ENCODE peak calls at places on chromosome 11, in eight cellular contexts. W is neural progenitor cell, P is upper lobe of left lung, Y is IMR-90, M is uterus, R is thoracic aorta, B is GM23338, Z is left ventricle myocardium inferior. L is an unnamed sample. For H3K4me1, the result is how much of the 10 kb centered on the place peaks cover.

GRCh38 chr11:115665345-115665901 is 161.2 kb upstream of the CADM1 start:
- DNase-seq in W (peak), P (no peak), Y (no peak), M (no peak), R (no peak), B (no peak), Z (no peak), L (no peak)

GRCh38 chr11:112834277-112834755 is 126.9 kb upstream of the NCAM1 start:
- DNase-seq in W (no peak), P (no peak), Y (no peak), M (no peak), R (no peak), B (no peak), Z (peak), L (no peak)

GRCh38 chr11:36360318-36360717 is 64.2 kb downstream of the PRR5L start:
- DNase-seq in W (no peak), P (no peak), Y (no peak), M (no peak), R (no peak), B (no peak), Z (no peak), L (no peak)

GRCh38 chr11:112024778-112025678 is at the start of gene DLAT:
- DNase-seq in W (peak), P (peak), Y (peak), M (peak), R (peak), B (peak), Z (peak), L (peak)

GRCh38 chr11:61429346-61429690 is 457 bp downstream of the CPSF7 start:
- DNase-seq in W (peak), P (peak), Y (peak), M (peak), R (no peak), B (peak), Z (peak), L (no peak)

GRCh38 chr11:95545116-95545875 is 244.3 kb downstream of the FAM76B start:
- DNase-seq in W (no peak), P (no peak), Y (no peak), M (no peak), R (no peak), B (peak), Z (no peak), L (no peak)

GRCh38 chr11:115676768-115677167 is 172.6 kb upstream of the CADM1 start:
- DNase-seq in W (no peak), P (no peak), Y (peak), M (no peak), R (no peak), B (no peak), Z (no peak), L (no peak)

GRCh38 chr11:29432719-29433325 is 584.0 kb downstream of the KCNA4 start:
- DNase-seq in W (peak), P (no peak), Y (peak), M (no peak), R (no peak), B (peak), Z (no peak), L (no peak)

GRCh38 chr11:103546236-103546635 is 437.0 kb downstream of the DYNC2H1 start:
- DNase-seq in W (no peak), P (no peak), Y (peak), M (no peak), R (no peak), B (no peak), Z (no peak), L (no peak)

GRCh38 chr11:13831707-13832106 is 130.8 kb upstream of the SPON1 start:
- DNase-seq in W (no peak), P (no peak), Y (no peak), M (no peak), R (no peak), B (no peak), Z (no peak), L (no peak)

GRCh38 chr11:112877561-112877960 is 83.7 kb upstream of the NCAM1 start:
- DNase-seq in W (peak), P (no peak), Y (no peak), M (no peak), R (no peak), B (peak), Z (no peak), L (no peak)

GRCh38 chr11:17036666-17037658 is 22.7 kb upstream of the PLEKHA7 start:
- DNase-seq in W (peak), P (no peak), Y (no peak), M (no peak), R (no peak), B (peak), Z (no peak), L (no peak)

GRCh38 chr11:84923489-84923888 is 703.7 kb downstream of the DLG2 start:
- DNase-seq in W (no peak), P (no peak), Y (no peak), M (no peak), R (no peak), B (no peak), Z (no peak), L (no peak)

GRCh38 chr11:2915473-2915872 is 13.7 kb downstream of the PHLDA2 start:
- DNase-seq in W (no peak), P (no peak), Y (no peak), M (no peak), R (no peak), B (no peak), Z (no peak), L (no peak)

GRCh38 chr11:17498058-17498457 is 21.4 kb upstream of the ABCC8 start:
- DNase-seq in W (no peak), P (peak), Y (no peak), M (no peak), R (no peak), B (peak), Z (no peak), L (no peak)

GRCh38 chr11:93005239-93005638 is 35.8 kb downstream of the MTNR1B start:
- DNase-seq in W (no peak), P (no peak), Y (peak), M (no peak), R (no peak), B (no peak), Z (no peak), L (no peak)

GRCh38 chr11:20087118-20087521 is 73.2 kb downstream of the DBX1 start:
- DNase-seq in W (no peak), P (no peak), Y (peak), M (no peak), R (no peak), B (no peak), Z (no peak), L (no peak)

GRCh38 chr11:26286472-26287066 is 45.4 kb upstream of the ANO3 start:
- DNase-seq in W (peak), P (no peak), Y (peak), M (no peak), R (no peak), B (peak), Z (no peak), L (no peak)

DNA sequence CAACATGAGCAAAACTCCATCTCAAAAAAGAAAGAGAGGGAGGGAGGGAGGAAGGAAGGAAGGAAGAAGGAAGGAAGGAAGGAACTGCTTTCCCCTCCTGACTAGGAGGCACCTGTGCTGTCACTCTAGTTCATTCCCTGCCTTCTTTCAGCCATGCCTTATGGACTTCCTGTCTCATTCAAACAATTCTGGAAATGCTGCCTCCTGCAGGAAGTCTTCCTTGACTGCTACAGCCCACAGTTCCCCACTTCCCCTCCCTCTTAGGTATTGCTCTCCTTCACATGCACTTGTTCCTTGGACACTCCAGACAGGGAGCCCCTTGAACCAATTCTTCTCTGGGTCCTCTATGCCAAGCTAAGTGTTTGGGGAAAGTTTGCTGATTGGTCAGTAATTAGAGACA is 31.6 kb upstream of the WNT11 start:
- DNase-seq in W (peak), P (no peak), Y (peak), M (no peak), R (no peak), B (peak), Z (no peak), L (no peak)
- TF ChIP-seq CTCF in W (peak), P (no peak), Y (no peak), M (no peak), R (no peak), B (peak), Z (no peak), L (no peak)

GRCh38 chr11:116813170-116813569 is 9.9 kb downstream of the APOA4 start:
- DNase-seq in W (no peak), P (no peak), Y (no peak), M (no peak), R (no peak), B (no peak), Z (no peak), L (peak)

GRCh38 chr11:116811194-116811593 is 11.9 kb downstream of the APOA4 start:
- DNase-seq in W (no peak), P (no peak), Y (no peak), M (no peak), R (no peak), B (no peak), Z (no peak), L (no peak)

GRCh38 chr11:116812109-116812508 is 11.0 kb downstream of the APOA4 start:
- DNase-seq in W (no peak), P (no peak), Y (no peak), M (no peak), R (no peak), B (no peak), Z (no peak), L (no peak)

GRCh38 chr11:116807601-116808261 is 15.4 kb downstream of the APOA4 start:
- DNase-seq in W (no peak), P (no peak), Y (no peak), M (no peak), R (no peak), B (no peak), Z (no peak), L (peak)

DNA sequence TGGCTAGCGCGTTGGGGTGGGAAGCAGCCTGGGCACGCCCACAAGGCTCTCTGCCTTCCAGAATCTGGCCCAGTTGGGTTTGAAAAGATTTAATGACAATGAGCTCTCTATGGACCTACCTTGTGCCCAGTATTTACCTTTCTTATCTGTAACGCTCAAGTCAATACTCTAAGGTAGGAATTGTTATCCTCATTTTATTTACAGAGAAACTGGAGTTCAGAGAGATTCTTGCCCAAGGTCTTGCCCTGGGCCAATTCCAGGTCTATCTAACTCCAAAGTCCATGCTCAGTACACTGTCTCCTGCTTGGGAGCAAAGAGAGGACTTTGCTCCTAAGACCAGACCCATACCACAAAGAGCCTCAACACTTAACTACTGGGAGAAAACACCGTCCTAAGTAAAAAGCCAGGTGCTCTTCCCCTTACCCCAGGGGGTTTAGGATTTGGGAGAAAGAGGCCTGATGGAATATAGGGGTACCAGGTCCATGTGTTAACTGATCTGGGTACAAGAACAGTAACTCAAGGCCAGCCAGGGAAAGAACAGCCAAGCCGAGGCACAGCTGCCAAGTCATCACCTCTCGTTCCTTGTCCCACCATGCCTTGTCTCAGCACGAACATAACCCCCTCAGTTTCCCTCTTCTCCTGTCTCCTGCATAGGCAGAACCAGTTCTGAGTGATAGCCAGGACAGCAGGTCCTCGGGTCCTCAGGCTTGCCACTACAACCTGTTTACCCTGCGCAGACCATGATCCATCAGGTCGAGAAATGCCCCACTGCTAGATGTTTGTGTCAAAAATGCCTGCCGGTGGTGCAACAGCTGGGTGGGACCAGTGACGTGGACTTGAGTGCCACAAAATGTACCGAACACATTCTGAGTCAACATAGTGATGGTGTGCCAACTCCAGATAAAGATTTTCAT is 14.6 kb downstream of the APOA4 start:
- DNase-seq in W (no peak), P (peak), Y (peak), M (no peak), R (no peak), B (no peak), Z (no peak), L (peak)
- H3K4me1 ChIP-seq in W (under half), P (under half), Y (under half), M (under half), R (under half), B (under half), Z (under half), L (under half)

GRCh38 chr11:65501530-65502273 is 2.9 kb downstream of the MALAT1 start:
- DNase-seq in W (no peak), P (no peak), Y (peak), M (no peak), R (no peak), B (no peak), Z (no peak), L (peak)

GRCh38 chr11:65503606-65503922 is 4.7 kb downstream of the MALAT1 start:
- DNase-seq in W (no peak), P (no peak), Y (peak), M (no peak), R (no peak), B (no peak), Z (no peak), L (no peak)

GRCh38 chr11:65503923-65504670 is 5.3 kb downstream of the MALAT1 start:
- DNase-seq in W (no peak), P (no peak), Y (peak), M (no peak), R (no peak), B (no peak), Z (no peak), L (no peak)

GRCh38 chr11:65502274-65502851 is 3.5 kb downstream of the MALAT1 start:
- DNase-seq in W (no peak), P (no peak), Y (peak), M (no peak), R (no peak), B (no peak), Z (no peak), L (no peak)

GRCh38 chr11:65502852-65503603 is 4.2 kb downstream of the MALAT1 start:
- DNase-seq in W (no peak), P (no peak), Y (peak), M (peak), R (no peak), B (no peak), Z (no peak), L (no peak)
- H3K27ac ChIP-seq in W (peak), P (peak), Y (peak), M (peak), R (peak), B (peak), Z (peak), L (peak)

GRCh38 chr11:120998581-120998980 is 25.3 kb upstream of the TBCEL start:
- DNase-seq in W (no peak), P (no peak), Y (no peak), M (no peak), R (no peak), B (no peak), Z (no peak), L (no peak)

GRCh38 chr11:120995184-120995583 is 28.7 kb upstream of the TBCEL start:
- DNase-seq in W (no peak), P (no peak), Y (no peak), M (no peak), R (no peak), B (no peak), Z (no peak), L (no peak)

GRCh38 chr11:120994460-120994859 is 29.4 kb upstream of the TBCEL start:
- DNase-seq in W (no peak), P (no peak), Y (no peak), M (no peak), R (no peak), B (no peak), Z (no peak), L (no peak)

GRCh38 chr11:120991830-120992686 is 31.8 kb upstream of the TBCEL start:
- DNase-seq in W (no peak), P (no peak), Y (no peak), M (no peak), R (no peak), B (no peak), Z (no peak), L (no peak)

DNA sequence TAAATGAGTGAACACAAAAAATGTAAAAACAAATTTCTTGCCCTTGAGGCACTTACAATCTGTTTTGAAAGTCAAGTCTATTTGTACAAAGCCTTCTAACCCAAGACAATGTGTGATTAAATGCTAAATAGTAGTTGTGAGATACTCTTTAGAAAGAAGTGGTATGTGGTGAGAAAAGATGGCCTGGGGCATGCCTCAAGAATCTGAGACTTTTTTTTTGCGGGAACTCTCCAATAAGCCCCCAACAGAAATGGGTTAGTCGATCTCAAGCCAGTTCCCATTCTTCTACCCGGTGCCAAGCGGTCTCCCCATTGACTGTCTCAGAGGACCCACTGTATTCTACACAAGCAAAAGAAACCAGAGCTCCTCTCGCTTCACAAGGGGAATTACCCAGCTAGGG is 26.9 kb upstream of the TBCEL start:
- DNase-seq in W (no peak), P (no peak), Y (no peak), M (no peak), R (no peak), B (no peak), Z (no peak), L (no peak)
- TF ChIP-seq CTCF in W (no peak), P (no peak), Y (no peak), M (no peak), R (no peak), B (no peak), Z (no peak), L (no peak)

GRCh38 chr11:67355794-67356550 is 2.6 kb upstream of the POLD4 start:
- DNase-seq in W (peak), P (no peak), Y (no peak), M (no peak), R (no peak), B (no peak), Z (no peak), L (no peak)

GRCh38 chr11:67356551-67356866 is 3.2 kb upstream of the POLD4 start:
- DNase-seq in W (no peak), P (no peak), Y (no peak), M (no peak), R (no peak), B (no peak), Z (no peak), L (no peak)

GRCh38 chr11:67355023-67355793 is 1.9 kb upstream of the POLD4 start:
- DNase-seq in W (no peak), P (no peak), Y (no peak), M (no peak), R (no peak), B (no peak), Z (no peak), L (no peak)

GRCh38 chr11:67356867-67357561 is 3.7 kb upstream of the POLD4 start:
- DNase-seq in W (peak), P (peak), Y (peak), M (peak), R (no peak), B (peak), Z (peak), L (no peak)

DNA sequence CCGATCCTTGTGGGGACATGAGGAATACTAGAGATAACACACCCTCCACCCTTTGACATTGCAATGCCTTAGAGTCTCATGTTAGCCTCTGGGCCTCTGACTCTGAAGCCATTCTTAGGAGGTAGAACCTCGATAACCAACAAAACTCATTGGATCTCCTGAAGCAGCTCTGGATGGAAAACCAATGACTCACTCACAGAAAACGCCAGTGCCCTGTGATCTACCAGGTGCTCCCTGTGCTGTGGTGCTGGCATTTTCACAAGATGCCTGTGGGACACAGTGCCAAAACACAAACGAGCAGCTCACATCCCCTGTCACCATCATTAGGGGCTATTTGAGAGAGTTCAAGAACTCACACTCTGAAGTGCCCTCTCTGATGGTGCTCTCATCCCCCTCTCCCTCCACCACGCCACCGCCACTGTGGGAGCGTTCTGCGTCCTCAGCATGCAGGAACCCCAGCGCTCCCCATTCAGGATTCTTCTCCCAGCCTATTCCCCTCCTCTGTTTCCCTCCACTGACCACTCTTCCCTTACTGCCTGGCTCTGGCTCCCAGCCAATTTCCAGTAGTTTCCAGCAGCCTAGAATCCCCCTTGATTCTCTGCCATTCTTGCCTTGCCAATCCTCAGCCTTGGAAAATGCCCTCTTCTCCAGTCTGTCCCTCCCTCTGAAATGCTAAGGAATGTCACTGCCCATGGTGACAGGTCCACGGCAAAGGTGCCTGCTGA is 4.6 kb upstream of the POLD4 start:
- DNase-seq in W (no peak), P (no peak), Y (peak), M (no peak), R (no peak), B (no peak), Z (no peak), L (no peak)
- H3K4me1 ChIP-seq in W (under half), P (under half), Y (under half), M (under half), R (under half), B (under half), Z (under half), L (under half)

DNA sequence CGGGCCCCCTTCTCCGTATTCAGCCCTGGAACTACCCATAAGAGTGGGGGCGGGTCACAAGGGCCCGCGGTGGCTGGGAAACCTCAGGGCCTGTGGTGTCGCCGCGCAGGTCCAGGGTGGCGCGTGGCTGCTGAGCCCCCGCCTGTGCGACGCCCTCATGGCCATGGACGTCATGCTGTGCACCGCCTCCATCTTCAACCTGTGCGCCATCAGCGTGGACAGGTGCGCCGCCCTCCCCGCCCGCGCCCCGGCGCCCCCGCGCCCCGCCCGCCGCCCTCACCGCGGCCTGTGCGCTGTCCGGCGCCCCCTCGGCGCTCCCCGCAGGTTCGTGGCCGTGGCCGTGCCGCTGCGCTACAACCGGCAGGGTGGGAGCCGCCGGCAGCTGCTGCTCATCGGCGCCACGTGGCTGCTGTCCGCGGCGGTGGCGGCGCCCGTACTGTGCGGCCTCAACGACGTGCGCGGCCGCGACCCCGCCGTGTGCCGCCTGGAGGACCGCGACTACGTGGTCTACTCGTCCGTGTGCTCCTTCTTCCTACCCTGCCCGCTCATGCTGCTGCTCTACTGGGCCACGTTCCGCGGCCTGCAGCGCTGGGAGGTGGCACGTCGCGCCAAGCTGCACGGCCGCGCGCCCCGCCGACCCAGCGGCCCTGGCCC is 2.4 kb downstream of the DRD4 start:
- DNase-seq in W (peak), P (no peak), Y (no peak), M (no peak), R (no peak), B (no peak), Z (no peak), L (no peak)
- H3K27ac ChIP-seq in W (peak), P (no peak), Y (no peak), M (no peak), R (no peak), B (no peak), Z (no peak), L (no peak)

GRCh38 chr11:120756931-120757330 is 245.4 kb downstream of the GRIK4 start:
- DNase-seq in W (peak), P (no peak), Y (no peak), M (no peak), R (no peak), B (peak), Z (no peak), L (no peak)
- TF ChIP-seq CTCF in W (peak), P (no peak), Y (no peak), M (no peak), R (no peak), B (peak), Z (no peak), L (no peak)